ENCODE peak calls at places on chromosomes 16 and 17, in six cellular contexts. One of them, this sample, is unnamed.

GRCh38 chr16:57307365-57307764 is 22.9 kb upstream of the PLLP start:
- DNase-seq in prostate gland: no peak
- DNase-seq in mucosa of gallbladder: no peak
- DNase-seq in HuH-7: no peak
- DNase-seq in posterior cingulate gyrus: no peak
- DNase-seq in kidney: no peak
- DNase-seq in this sample: no peak

GRCh38 chr16:84082835-84083569 is 33.7 kb downstream of the MBTPS1 start:
- DNase-seq in kidney: no peak
- DNase-seq in HuH-7: no peak
- DNase-seq in mucosa of gallbladder: no peak
- DNase-seq in prostate gland: no peak
- DNase-seq in posterior cingulate gyrus: no peak
- DNase-seq in this sample: no peak

GRCh38 chr16:86931410-86931941 is 353.1 kb downstream of the FOXL1 start:
- DNase-seq in mucosa of gallbladder: peak
- DNase-seq in kidney: peak
- DNase-seq in posterior cingulate gyrus: no peak
- DNase-seq in prostate gland: no peak
- DNase-seq in HuH-7: no peak
- DNase-seq in this sample: peak

GRCh38 chr17:62675260-62675659 is 47.8 kb downstream of the MRC2 start:
- DNase-seq in prostate gland: no peak
- DNase-seq in mucosa of gallbladder: no peak
- DNase-seq in kidney: no peak
- DNase-seq in HuH-7: no peak
- DNase-seq in posterior cingulate gyrus: peak
- DNase-seq in this sample: no peak

GRCh38 chr17:65074778-65075250 is 18.3 kb upstream of the GNA13 start:
- DNase-seq in mucosa of gallbladder: peak
- DNase-seq in prostate gland: peak
- DNase-seq in HuH-7: peak
- DNase-seq in kidney: peak
- DNase-seq in posterior cingulate gyrus: peak
- DNase-seq in this sample: no peak

GRCh38 chr17:60328679-60329078 is 63.3 kb downstream of the USP32 start:
- DNase-seq in kidney: no peak
- DNase-seq in mucosa of gallbladder: no peak
- DNase-seq in posterior cingulate gyrus: no peak
- DNase-seq in prostate gland: no peak
- DNase-seq in HuH-7: no peak
- DNase-seq in this sample: no peak

GRCh38 chr17:42744283-42744805 is 496 bp downstream of the EZH1 start:
- DNase-seq in mucosa of gallbladder: peak
- DNase-seq in prostate gland: peak
- DNase-seq in HuH-7: peak
- DNase-seq in kidney: peak
- DNase-seq in posterior cingulate gyrus: peak
- DNase-seq in this sample: peak

GRCh38 chr17:76547183-76547641 is 7.4 kb downstream of the PRCD start:
- DNase-seq in posterior cingulate gyrus: no peak
- DNase-seq in mucosa of gallbladder: peak
- DNase-seq in kidney: peak
- DNase-seq in HuH-7: peak
- DNase-seq in prostate gland: peak
- DNase-seq in this sample: peak

GRCh38 chr16:2243031-2243528 is 6.8 kb downstream of the DNASE1L2 start:
- DNase-seq in mucosa of gallbladder: no peak
- DNase-seq in prostate gland: no peak
- DNase-seq in posterior cingulate gyrus: no peak
- DNase-seq in HuH-7: peak
- DNase-seq in kidney: peak
- DNase-seq in this sample: peak

GRCh38 chr17:66807182-66807581 is 27.7 kb upstream of the CACNG5 start:
- DNase-seq in posterior cingulate gyrus: no peak
- DNase-seq in prostate gland: no peak
- DNase-seq in HuH-7: no peak
- DNase-seq in mucosa of gallbladder: peak
- DNase-seq in kidney: peak
- DNase-seq in this sample: no peak

GRCh38 chr16:67179421-67180080 is 4.2 kb downstream of the MATCAP1 start:
- DNase-seq in kidney: no peak
- DNase-seq in HuH-7: no peak
- DNase-seq in posterior cingulate gyrus: no peak
- DNase-seq in prostate gland: no peak
- DNase-seq in mucosa of gallbladder: no peak
- DNase-seq in this sample: no peak

GRCh38 chr16:28292731-28293588 is 635 bp downstream of the SBK1 start:
- DNase-seq in posterior cingulate gyrus: no peak
- DNase-seq in prostate gland: peak
- DNase-seq in kidney: peak
- DNase-seq in HuH-7: peak
- DNase-seq in mucosa of gallbladder: no peak
- DNase-seq in this sample: no peak

GRCh38 chr17:4733073-4733531 is 1.9 kb downstream of the MED11 start:
- DNase-seq in kidney: peak
- DNase-seq in HuH-7: no peak
- DNase-seq in prostate gland: no peak
- DNase-seq in posterior cingulate gyrus: no peak
- DNase-seq in mucosa of gallbladder: no peak
- DNase-seq in this sample: no peak

GRCh38 chr16:85600905-85601639 is 12.1 kb upstream of the GSE1 start:
- DNase-seq in prostate gland: no peak
- DNase-seq in posterior cingulate gyrus: no peak
- DNase-seq in kidney: no peak
- DNase-seq in HuH-7: no peak
- DNase-seq in mucosa of gallbladder: no peak
- DNase-seq in this sample: no peak

GRCh38 chr17:34764716-34765115 is 185.3 kb downstream of the TMEM132E start:
- DNase-seq in mucosa of gallbladder: no peak
- DNase-seq in HuH-7: no peak
- DNase-seq in prostate gland: no peak
- DNase-seq in posterior cingulate gyrus: no peak
- DNase-seq in kidney: no peak
- DNase-seq in this sample: no peak

GRCh38 chr17:73474370-73474988 is 162.7 kb upstream of the CDC42EP4 start:
- DNase-seq in HuH-7: no peak
- DNase-seq in kidney: peak
- DNase-seq in prostate gland: peak
- DNase-seq in posterior cingulate gyrus: no peak
- DNase-seq in mucosa of gallbladder: peak
- DNase-seq in this sample: peak